ENCODE peak calls at places on chromosomes 12 and 14, in eight cellular contexts. R, I, E, X, Q, K, O and D are unnamed samples.

GRCh38 chr14:36316131-36316530 is 4.3 kb downstream of the MBIP start:
- DNase-seq in R (no peak), I (no peak), K (no peak), Q (peak), X (no peak), O (no peak), E (no peak), D (no peak)

GRCh38 chr12:105644770-105645169 is 314.3 kb downstream of the C12orf75 start:
- DNase-seq in K (no peak), X (no peak), E (no peak), R (no peak), O (no peak), I (no peak), Q (no peak), D (no peak)

GRCh38 chr12:3453947-3454675 is 36.9 kb upstream of the PRMT8 start:
- DNase-seq in O (peak), X (no peak), R (peak), Q (peak), K (peak), I (no peak), E (peak), D (no peak)

GRCh38 chr12:65586796-65587195 is 237.5 kb upstream of the HMGA2 start:
- DNase-seq in E (no peak), I (no peak), O (no peak), Q (no peak), K (no peak), X (no peak), R (no peak), D (no peak)

GRCh38 chr14:63782683-63783389 is 55.0 kb upstream of the SGPP1 start:
- DNase-seq in K (no peak), Q (no peak), O (no peak), I (no peak), E (no peak), R (no peak), X (no peak), D (no peak)

GRCh38 chr14:26531894-26532293 is 65.9 kb downstream of the NOVA1 start:
- DNase-seq in E (no peak), Q (peak), I (no peak), X (no peak), K (no peak), R (peak), O (peak), D (no peak)

GRCh38 chr12:13816394-13816793 is 165.0 kb downstream of the GRIN2B start:
- DNase-seq in I (no peak), Q (no peak), O (no peak), R (no peak), X (no peak), E (peak), K (no peak), D (no peak)

GRCh38 chr14:35079742-35080141 is 33.7 kb downstream of the FAM177A1 start:
- DNase-seq in E (no peak), K (no peak), Q (no peak), I (no peak), X (no peak), R (no peak), O (no peak), D (no peak)

GRCh38 chr12:69056743-69057515 is 124.0 kb upstream of the CPM start:
- DNase-seq in E (no peak), O (peak), R (peak), Q (no peak), K (no peak), I (no peak), X (no peak), D (no peak)

GRCh38 chr12:79055926-79056674 is 191.5 kb downstream of the SYT1 start:
- DNase-seq in O (no peak), R (peak), X (no peak), K (peak), Q (peak), I (no peak), E (no peak), D (no peak)

GRCh38 chr12:9750276-9751203 is 10.2 kb downstream of the CD69 start:
- DNase-seq in Q (peak), E (peak), X (no peak), K (peak), R (peak), O (peak), I (peak), D (no peak)

GRCh38 chr14:100537701-100538565 is 49.3 kb downstream of the BEGAIN start:
- DNase-seq in Q (no peak), E (no peak), K (no peak), I (no peak), O (no peak), R (no peak), X (no peak), D (peak)

GRCh38 chr12:93879476-93880376 is 202.6 kb downstream of the CRADD start:
- DNase-seq in R (peak), X (no peak), Q (peak), O (no peak), I (no peak), E (no peak), K (peak), D (no peak)

GRCh38 chr12:130839770-130840355 is 813 bp upstream of the STX2 start:
- DNase-seq in K (no peak), E (no peak), I (no peak), X (no peak), Q (no peak), R (no peak), O (no peak), D (no peak)

GRCh38 chr14:35257809-35258208 is 34.4 kb upstream of the PSMA6 start:
- DNase-seq in R (peak), E (no peak), Q (no peak), K (no peak), O (no peak), X (no peak), I (no peak), D (no peak)

GRCh38 chr14:95477411-95478089 is 38.9 kb downstream of the SYNE3 start:
- DNase-seq in I (no peak), E (no peak), Q (no peak), K (no peak), X (no peak), R (no peak), O (no peak), D (no peak)

GRCh38 chr14:64879635-64880381 is at the start of gene SPTB:
- DNase-seq in K (peak), R (no peak), O (no peak), Q (peak), E (peak), I (peak), X (peak), D (peak)

GRCh38 chr12:26198742-26199141 is 3.4 kb downstream of the SSPN start:
- DNase-seq in X (no peak), K (peak), R (peak), E (no peak), Q (peak), I (no peak), O (peak), D (peak)

GRCh38 chr12:117124421-117125274 is 25.4 kb upstream of the TESC start:
- DNase-seq in K (no peak), E (peak), Q (no peak), I (no peak), O (no peak), X (no peak), R (no peak), D (no peak)